ENCODE peak calls at places on chromosomes 2 and 18, in nine cellular contexts. J is breast epithelium, M is fibroblast of lung, A is PC-9, R is gastrocnemius medialis, N is GM23338, L is neural progenitor cell, V is upper lobe of right lung, I is A549. T is an unnamed sample.
A peak's percentile ranks its signal among the peaks of the same experiment; 100 is the strongest.

GRCh38 chr2:48530033-48530804 is at the start of gene STON1:
- DNase-seq in V (peak; percentile 78), I (peak; percentile 17), J (no peak), M (peak; percentile 43), N (peak; percentile 60), L (peak; percentile 72), A (peak; percentile 31), R (peak; percentile 19), T (no peak)

GRCh38 chr2:71464389-71464788 is 11.0 kb downstream of the DYSF start:
- DNase-seq in I (no peak), A (no peak), M (no peak), J (no peak), N (no peak), L (no peak), R (no peak), V (peak; percentile 6), T (no peak)

GRCh38 chr2:55419236-55419513 is 481 bp downstream of the CCDC88A start:
- DNase-seq in V (no peak), J (no peak), A (no peak), R (no peak), L (peak; percentile 75), I (peak; percentile 62), M (peak; percentile 39), N (no peak), T (no peak)

GRCh38 chr2:6986894-6987487 is 69.8 kb downstream of the RNF144A start:
- DNase-seq in M (no peak), N (no peak), L (no peak), V (no peak), A (no peak), I (no peak), R (no peak), J (no peak), T (no peak)

GRCh38 chr2:222563319-222563718 is 92.6 kb downstream of the FARSB start:
- DNase-seq in J (no peak), R (no peak), L (no peak), A (no peak), I (no peak), M (no peak), V (no peak), N (no peak), T (no peak)

GRCh38 chr2:23622466-23622865 is 237.5 kb downstream of the KLHL29 start:
- DNase-seq in N (no peak), J (no peak), L (no peak), I (no peak), M (no peak), A (no peak), R (no peak), V (no peak), T (no peak)

GRCh38 chr18:41347057-41347456 is 608.0 kb upstream of the PIK3C3 start:
- DNase-seq in A (no peak), V (no peak), N (no peak), J (no peak), R (no peak), I (no peak), L (no peak), M (peak; percentile 82), T (no peak)

GRCh38 chr2:47601518-47602015 is 181.4 kb upstream of the MSH6 start:
- DNase-seq in I (no peak), N (no peak), L (peak; percentile 55), J (no peak), V (no peak), R (no peak), M (no peak), A (no peak), T (no peak)

GRCh38 chr18:27008575-27008974 is 143.1 kb upstream of the AQP4 start:
- DNase-seq in J (no peak), V (no peak), L (no peak), N (peak; percentile 61), I (no peak), M (no peak), A (no peak), R (no peak), T (no peak)

GRCh38 chr2:150207979-150208378 is 279.5 kb downstream of the RND3 start:
- DNase-seq in M (no peak), N (no peak), L (no peak), A (no peak), J (no peak), I (no peak), V (no peak), R (no peak), T (no peak)

GRCh38 chr18:25662247-25662646 is 310.3 kb upstream of the ZNF521 start:
- DNase-seq in J (no peak), A (no peak), N (no peak), M (peak; percentile 37), L (no peak), R (no peak), V (no peak), I (no peak), T (no peak)

GRCh38 chr18:44589709-44590108 is 91.0 kb upstream of the SETBP1 start:
- DNase-seq in V (no peak), L (no peak), I (no peak), A (peak; percentile 15), R (no peak), N (no peak), J (no peak), M (peak; percentile 84), T (no peak)

GRCh38 chr2:99488587-99488998 is 1.2 kb downstream of the REV1 start:
- DNase-seq in M (peak; percentile 32), R (no peak), L (no peak), I (peak; percentile 28), N (no peak), A (peak; percentile 31), V (no peak), J (no peak), T (no peak)

GRCh38 chr2:99492721-99493120 is 2.9 kb upstream of the REV1 start:
- DNase-seq in N (no peak), I (no peak), M (no peak), R (no peak), J (no peak), A (no peak), L (no peak), V (no peak), T (no peak)

GRCh38 chr2:99488999-99489757 is 639 bp downstream of the REV1 start:
- DNase-seq in I (peak; percentile 69), M (peak; percentile 45), A (peak; percentile 62), L (peak; percentile 84), R (peak; percentile 39), J (peak; percentile 56), N (peak; percentile 62), V (peak; percentile 88), T (no peak)

GRCh38 chr2:99489758-99490087 is at the start of gene REV1:
- DNase-seq in N (no peak), J (no peak), M (no peak), R (no peak), L (no peak), V (no peak), I (no peak), A (no peak), T (no peak)

GRCh38 chr2:99490088-99491065 is 560 bp upstream of the REV1 start:
- DNase-seq in J (peak; percentile 84), M (peak; percentile 94), L (peak; percentile 98), V (peak; percentile 97), I (peak; percentile 93), N (peak; percentile 96), R (peak; percentile 81), A (peak; percentile 96), T (peak; percentile 64)
- TF ChIP-seq CTCF in J (peak; percentile 95), M (peak; percentile 70), L (peak; percentile 74), V (peak; percentile 74), I (peak; percentile 89), N (peak; percentile 67), R (peak; percentile 85), A (peak; percentile 89), T (peak; percentile 64)

DNA sequence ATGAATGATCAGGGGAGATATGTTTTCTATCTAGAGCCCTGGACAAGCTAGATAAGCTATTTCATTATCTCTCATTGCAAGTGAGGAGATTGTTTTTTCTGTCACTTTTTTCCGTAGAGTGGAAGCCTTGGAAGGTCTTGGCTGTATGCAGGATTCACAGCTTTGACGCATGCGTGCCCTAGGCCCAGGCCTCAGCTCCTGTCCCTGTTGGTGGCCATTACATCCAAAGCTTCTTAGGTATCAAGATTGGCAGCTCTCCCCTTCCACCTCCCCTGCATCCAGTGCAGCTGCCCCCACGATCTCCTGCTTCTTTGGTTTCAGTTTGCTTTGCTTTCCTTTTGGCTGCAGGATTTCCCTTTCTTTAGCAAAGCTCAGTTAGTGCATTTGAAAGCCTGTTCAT is 91.0 kb downstream of the LIPG start:
- DNase-seq in M (no peak), L (peak; percentile 32), V (no peak), A (no peak), N (no peak), R (no peak), J (no peak), I (no peak), T (no peak)
- H3K4me3 ChIP-seq in M (peak overlapping the region; percentile 23), L (no peak overlapping the region), V (no peak overlapping the region), A (no peak overlapping the region), N (no peak overlapping the region), R (no peak overlapping the region), J (peak overlapping the region; percentile 31), I (no peak overlapping the region), T (no peak overlapping the region)

GRCh38 chr18:59446012-59446411 is 86.9 kb upstream of the LMAN1 start:
- DNase-seq in A (no peak), M (peak; percentile 57), N (peak; percentile 62), L (peak; percentile 64), R (no peak), V (no peak), J (no peak), I (no peak), T (no peak)
- TF ChIP-seq CTCF in A (no peak), M (no peak), N (no peak), L (no peak), R (no peak), V (no peak), J (no peak), I (no peak), T (peak; percentile 7)

GRCh38 chr2:224221455-224221913 is 180.4 kb downstream of the FAM124B start:
- DNase-seq in V (no peak), I (peak; percentile 92), R (no peak), A (peak; percentile 76), M (peak; percentile 86), J (no peak), L (peak; percentile 52), N (peak; percentile 70), T (peak; percentile 99)

GRCh38 chr2:224217962-224218347 is 178.9 kb upstream of the SERPINE2 start:
- DNase-seq in J (no peak), L (no peak), A (no peak), N (no peak), V (no peak), I (no peak), R (no peak), M (peak; percentile 92), T (no peak)

GRCh38 chr2:224217233-224217961 is 178.3 kb upstream of the SERPINE2 start:
- DNase-seq in N (no peak), V (no peak), A (no peak), L (no peak), M (no peak), R (no peak), J (no peak), I (no peak), T (no peak)

GRCh38 chr2:224220581-224221255 is 181.2 kb downstream of the FAM124B start:
- DNase-seq in I (peak; percentile 56), N (no peak), M (peak; percentile 35), R (no peak), A (peak; percentile 19), L (no peak), V (no peak), J (no peak), T (no peak)

DNA sequence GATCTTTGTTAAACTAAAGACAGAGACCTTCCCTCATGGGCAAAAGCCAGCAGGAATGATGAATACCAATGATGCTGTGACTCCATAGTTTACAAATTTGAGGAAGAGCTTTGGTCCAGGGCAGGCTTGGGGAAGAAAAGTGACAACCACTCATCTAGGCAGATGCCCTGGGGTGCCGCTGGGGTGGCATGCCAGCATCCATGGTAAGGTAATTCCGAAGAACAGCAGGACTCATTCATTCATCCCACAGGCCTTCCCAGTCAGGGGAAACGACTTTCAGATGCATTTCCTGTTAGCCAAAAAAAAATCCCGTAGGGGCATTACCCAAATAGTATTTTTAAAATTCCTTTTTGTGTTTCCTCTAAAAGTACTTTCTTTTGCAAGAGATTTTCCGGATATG is 180.7 kb upstream of the SERPINE2 start:
- DNase-seq in A (no peak), L (no peak), M (no peak), V (no peak), R (no peak), I (no peak), J (no peak), N (no peak), T (no peak)
- H3K4me3 ChIP-seq in A (no peak overlapping the region), L (no peak overlapping the region), M (no peak overlapping the region), V (no peak overlapping the region), R (no peak overlapping the region), I (no peak overlapping the region), J (no peak overlapping the region), N (no peak overlapping the region), T (no peak overlapping the region)